ENCODE peak calls at places on chromosomes 12 and 14, in four cellular contexts. T, E, P and Y are unnamed samples.

GRCh38 chr12:77087427-77087826 is 22.1 kb upstream of the E2F7 start:
- DNase-seq in T (no peak), E (no peak), P (peak), Y (no peak)

GRCh38 chr14:95132732-95133131 is 24.6 kb downstream of the DICER1 start:
- DNase-seq in T (no peak), E (no peak), P (no peak), Y (no peak)

GRCh38 chr12:108855284-108856169 is 1.9 kb downstream of the SSH1 start:
- DNase-seq in T (no peak), E (no peak), P (peak), Y (no peak)

GRCh38 chr12:114841557-114842251 is 157.7 kb upstream of the TBX3 start:
- DNase-seq in T (no peak), E (no peak), P (no peak), Y (no peak)

GRCh38 chr14:90642239-90642717 is 174.0 kb downstream of the TTC7B start:
- DNase-seq in T (no peak), E (no peak), P (peak), Y (no peak)

GRCh38 chr12:25796523-25797000 is 161.9 kb upstream of the RASSF8 start:
- DNase-seq in T (no peak), E (no peak), P (peak), Y (no peak)

GRCh38 chr12:98002887-98003493 is 512.4 kb upstream of the TMPO start:
- DNase-seq in T (no peak), E (no peak), P (peak), Y (no peak)

GRCh38 chr12:96880220-96880619 is 26.8 kb upstream of the NEDD1 start:
- DNase-seq in T (no peak), E (no peak), P (no peak), Y (no peak)

GRCh38 chr14:70642313-70643235 is 858 bp downstream of the TTC9 start:
- DNase-seq in T (peak), E (no peak), P (no peak), Y (no peak)

GRCh38 chr12:85092814-85093370 is 56.7 kb downstream of the LRRIQ1 start:
- DNase-seq in T (no peak), E (no peak), P (no peak), Y (no peak)

GRCh38 chr12:6306599-6307220 is 3.8 kb upstream of the PLEKHG6 start:
- DNase-seq in T (no peak), E (no peak), P (no peak), Y (no peak)

GRCh38 chr12:59056931-59057330 is 136.6 kb upstream of the LRIG3 start:
- DNase-seq in T (no peak), E (no peak), P (no peak), Y (no peak)

GRCh38 chr14:106346534-106347290 is 820.3 kb downstream of the TMEM121 start:
- DNase-seq in T (no peak), E (no peak), P (no peak), Y (no peak)

GRCh38 chr12:26226629-26227375 is 31.4 kb downstream of the SSPN start:
- DNase-seq in T (no peak), E (peak), P (peak), Y (no peak)

GRCh38 chr12:128818065-128819022 is 5.4 kb downstream of the SLC15A4 start:
- DNase-seq in T (no peak), E (no peak), P (peak), Y (no peak)

GRCh38 chr12:58395470-58395869 is 454.1 kb downstream of the ATP23 start:
- DNase-seq in T (no peak), E (no peak), P (peak), Y (no peak)

GRCh38 chr14:88987516-88987915 is 163.1 kb downstream of the TTC8 start:
- DNase-seq in T (no peak), E (no peak), P (no peak), Y (no peak)

GRCh38 chr12:4216542-4216927 is 57.0 kb upstream of the CCND2 start:
- DNase-seq in T (no peak), E (no peak), P (no peak), Y (no peak)

GRCh38 chr12:49279706-49280159 is 14.9 kb downstream of the TUBA1C start:
- DNase-seq in T (no peak), E (no peak), P (no peak), Y (no peak)

GRCh38 chr12:95173392-95174251 is 43.6 kb downstream of the FGD6 start:
- DNase-seq in T (no peak), E (no peak), P (peak), Y (no peak)

GRCh38 chr14:50260511-50260910 is 29.1 kb upstream of the SOS2 start:
- DNase-seq in T (peak), E (no peak), P (peak), Y (no peak)

GRCh38 chr14:98008381-98009113 is 1211.4 kb downstream of the VRK1 start:
- DNase-seq in T (no peak), E (no peak), P (no peak), Y (no peak)

GRCh38 chr12:49131973-49132461 is 822 bp upstream of the TUBA1B start:
- DNase-seq in T (no peak), E (no peak), P (peak), Y (no peak)